ENCODE peak calls at places on chromosomes 16 and 17, in six cellular contexts. N, P, U, O, A and K are unnamed samples.
A peak's percentile ranks its signal among the peaks of the same experiment; 100 is the strongest.

GRCh38 chr17:20922128-20922670 is 120.6 kb downstream of the USP22 start:
- DNase-seq in N (no peak), P (peak; percentile 52), U (no peak), O (no peak), A (peak; percentile 72), K (no peak)

GRCh38 chr17:72696156-72696555 is 396.3 kb downstream of the SLC39A11 start:
- DNase-seq in N (no peak), P (no peak), U (no peak), O (no peak), A (no peak), K (no peak)

GRCh38 chr16:13856811-13857511 is 63.0 kb upstream of the ERCC4 start:
- DNase-seq in N (no peak), P (no peak), U (no peak), O (no peak), A (no peak), K (no peak)

GRCh38 chr17:31425646-31426045 is 34.2 kb downstream of the RAB11FIP4 start:
- DNase-seq in N (no peak), P (no peak), U (peak; percentile 56), O (no peak), A (no peak), K (peak; percentile 27)

GRCh38 chr17:72614871-72615626 is 477.4 kb downstream of the SLC39A11 start:
- DNase-seq in N (peak; percentile 18), P (peak; percentile 74), U (no peak), O (no peak), A (peak; percentile 54), K (peak; percentile 31)

GRCh38 chr16:1125471-1125870 is 27.4 kb upstream of the CACNA1H start:
- DNase-seq in N (no peak), P (peak; percentile 74), U (no peak), O (no peak), A (no peak), K (no peak)

GRCh38 chr16:20399185-20399584 is 5.4 kb downstream of the PDILT start:
- DNase-seq in N (no peak), P (no peak), U (no peak), O (no peak), A (no peak), K (no peak)

GRCh38 chr17:82374626-82375331 is 3.2 kb downstream of the UTS2R start:
- DNase-seq in N (no peak), P (no peak), U (no peak), O (no peak), A (no peak), K (no peak)

GRCh38 chr16:4290236-4290830 is 17.5 kb upstream of the TFAP4 start:
- DNase-seq in N (no peak), P (peak; percentile 66), U (no peak), O (no peak), A (peak; percentile 95), K (peak; percentile 97)

GRCh38 chr17:76497979-76498885 is 3.0 kb downstream of the RHBDF2 start:
- DNase-seq in N (no peak), P (peak; percentile 93), U (peak; percentile 59), O (peak; percentile 80), A (peak; percentile 98), K (peak; percentile 77)

GRCh38 chr16:21952793-21953540 is at the start of gene UQCRC2:
- DNase-seq in N (peak; percentile 93), P (peak; percentile 93), U (peak; percentile 85), O (peak; percentile 89), A (peak; percentile 97), K (peak; percentile 96)

GRCh38 chr17:7191571-7192270 is 12.6 kb upstream of the ASGR1 start:
- DNase-seq in N (peak; percentile 73), P (peak; percentile 31), U (peak; percentile 86), O (peak; percentile 94), A (peak; percentile 39), K (peak; percentile 79)

GRCh38 chr16:73006021-73006420 is 41.9 kb downstream of the ZFHX3 start:
- DNase-seq in N (no peak), P (no peak), U (no peak), O (no peak), A (no peak), K (no peak)

GRCh38 chr16:9527976-9528375 is 436.5 kb downstream of the HAPSTR1 start:
- DNase-seq in N (peak; percentile 18), P (no peak), U (no peak), O (no peak), A (no peak), K (peak; percentile 90)

GRCh38 chr16:48420437-48420836 is 35.2 kb upstream of the SIAH1 start:
- DNase-seq in N (no peak), P (no peak), U (no peak), O (no peak), A (no peak), K (no peak)

GRCh38 chr16:48384982-48385271 is 286 bp downstream of the SIAH1 start:
- DNase-seq in N (no peak), P (no peak), U (no peak), O (peak; percentile 47), A (peak; percentile 42), K (no peak)

GRCh38 chr16:8632675-8633182 is 11.2 kb downstream of the METTL22 start:
- DNase-seq in N (no peak), P (no peak), U (no peak), O (no peak), A (no peak), K (no peak)

GRCh38 chr16:8936421-8936820 is 27.3 kb downstream of the USP7 start:
- DNase-seq in N (no peak), P (peak; percentile 54), U (no peak), O (peak; percentile 79), A (peak; percentile 53), K (peak; percentile 90)

GRCh38 chr16:82027629-82028035 is 7.4 kb upstream of the HSD17B2 start:
- DNase-seq in N (no peak), P (no peak), U (no peak), O (no peak), A (no peak), K (no peak)
- H2BK15ac ChIP-seq in N (no peak overlapping the region), P (no peak overlapping the region), U (no peak overlapping the region), O (no peak overlapping the region), A (no peak overlapping the region), K (no peak overlapping the region)

GRCh38 chr17:41535764-41536481 is 7.8 kb upstream of the KRT19 start:
- DNase-seq in N (no peak), P (no peak), U (no peak), O (no peak), A (no peak), K (peak; percentile 89)

GRCh38 chr17:41532947-41533570 is 5.0 kb upstream of the KRT19 start:
- DNase-seq in N (no peak), P (no peak), U (no peak), O (no peak), A (no peak), K (no peak)

GRCh38 chr17:41534899-41535546 is 6.9 kb upstream of the KRT19 start:
- DNase-seq in N (no peak), P (no peak), U (no peak), O (no peak), A (no peak), K (no peak)

GRCh38 chr17:41531993-41532392 is 3.9 kb upstream of the KRT19 start:
- DNase-seq in N (no peak), P (no peak), U (no peak), O (no peak), A (no peak), K (no peak)

GRCh38 chr17:41533613-41534012 is 5.5 kb upstream of the KRT19 start:
- DNase-seq in N (no peak), P (no peak), U (no peak), O (no peak), A (no peak), K (no peak)
- H2BK120ac ChIP-seq in N (no peak overlapping the region), P (no peak overlapping the region), U (no peak overlapping the region), O (no peak overlapping the region), A (no peak overlapping the region), K (no peak overlapping the region)

DNA sequence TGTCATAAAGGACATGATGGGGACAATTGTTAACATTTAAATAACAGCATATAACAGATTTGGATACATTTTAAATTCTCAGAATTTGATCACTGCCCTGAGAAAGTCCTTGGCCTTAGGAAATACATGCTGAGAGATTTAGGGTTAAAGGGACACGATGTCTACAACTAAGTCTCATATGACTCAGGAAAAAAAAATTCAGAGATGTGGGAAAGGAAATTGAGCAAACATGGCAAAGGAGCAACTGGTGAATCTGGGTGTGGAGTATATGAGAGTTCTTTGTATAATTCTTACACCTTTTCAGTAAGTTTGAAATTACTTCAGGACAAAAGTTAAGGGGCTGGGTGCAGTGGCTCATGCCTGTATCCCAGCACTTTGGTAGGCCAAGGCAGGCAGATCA is 18.2 kb downstream of the MPP3 start:
- DNase-seq in N (no peak), P (peak; percentile 77), U (no peak), O (no peak), A (peak; percentile 80), K (no peak)
- H3K9ac ChIP-seq in N (no peak overlapping the region), P (no peak overlapping the region), U (no peak overlapping the region), O (no peak overlapping the region), A (no peak overlapping the region), K (no peak overlapping the region)

GRCh38 chr16:85580684-85581083 is 32.4 kb upstream of the GSE1 start:
- DNase-seq in N (no peak), P (no peak), U (no peak), O (no peak), A (no peak), K (no peak)
- H2BK15ac ChIP-seq in N (no peak overlapping the region), P (no peak overlapping the region), U (peak overlapping the region; percentile 95), O (no peak overlapping the region), A (peak overlapping the region; percentile 30), K (no peak overlapping the region)

DNA sequence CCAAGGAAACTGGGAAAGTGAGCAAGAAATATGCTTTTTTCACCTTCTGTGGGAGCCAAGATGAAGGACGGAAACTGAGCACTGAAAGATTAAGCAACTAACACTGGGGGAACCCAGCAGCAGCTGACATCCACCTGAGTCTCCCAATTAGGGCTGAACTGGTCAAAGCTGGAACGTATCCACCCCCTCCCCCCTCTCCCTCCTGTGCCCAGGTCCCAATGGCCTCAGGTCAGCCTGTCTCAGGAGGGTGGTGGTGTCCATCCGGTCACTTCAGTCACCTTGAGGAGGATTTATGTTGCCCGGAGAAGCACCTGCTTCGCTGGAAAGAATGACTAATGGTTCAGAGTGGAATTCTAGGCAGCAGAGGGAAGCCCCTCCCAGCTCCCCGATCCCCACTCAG is 10.0 kb downstream of the PEMT start:
- DNase-seq in N (no peak), P (no peak), U (no peak), O (no peak), A (no peak), K (no peak)
- H2BK120ac ChIP-seq in N (no peak overlapping the region), P (no peak overlapping the region), U (no peak overlapping the region), O (no peak overlapping the region), A (no peak overlapping the region), K (no peak overlapping the region)

DNA sequence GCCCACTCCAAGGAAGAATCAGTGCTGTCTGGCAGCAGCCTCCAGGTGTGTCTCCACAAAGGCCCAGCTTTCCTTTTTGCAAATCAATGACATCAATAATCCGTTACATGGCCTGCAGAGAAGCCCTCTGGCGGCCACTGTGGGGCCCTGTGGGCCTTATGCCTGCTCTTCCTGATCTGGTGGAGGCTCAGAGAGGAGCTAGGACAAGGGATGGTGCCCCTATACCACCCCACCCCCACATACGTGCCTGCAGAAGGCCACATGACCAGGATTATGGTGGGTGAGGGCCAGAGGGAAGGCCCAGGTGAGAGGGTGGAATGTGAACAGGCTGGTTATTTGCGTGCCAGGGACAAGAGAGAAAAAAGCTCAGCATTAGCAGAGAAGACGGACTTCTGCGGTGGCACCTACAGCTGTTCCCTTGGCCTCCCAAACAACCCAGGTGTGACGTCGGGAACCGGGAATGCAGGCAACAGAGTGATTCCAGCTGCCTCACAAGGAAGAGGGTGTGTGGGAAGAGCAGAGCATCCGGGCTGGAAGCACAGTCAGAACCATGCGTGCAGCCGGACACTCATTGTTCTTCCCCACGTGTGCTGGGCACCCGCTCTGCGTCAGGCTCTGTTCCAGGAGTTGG is 22.5 kb downstream of the EIF4A3 start:
- DNase-seq in N (peak; percentile 36), P (peak; percentile 64), U (peak; percentile 71), O (peak; percentile 93), A (peak; percentile 63), K (peak; percentile 87)
- H3K9ac ChIP-seq in N (no peak overlapping the region), P (no peak overlapping the region), U (peak overlapping the region; percentile 23), O (no peak overlapping the region), A (no peak overlapping the region), K (no peak overlapping the region)

GRCh38 chr17:34874496-34874895 is 86.8 kb downstream of the CCT6B start:
- DNase-seq in N (no peak), P (no peak), U (no peak), O (no peak), A (no peak), K (no peak)
- H2BK15ac ChIP-seq in N (no peak overlapping the region), P (no peak overlapping the region), U (no peak overlapping the region), O (no peak overlapping the region), A (no peak overlapping the region), K (no peak overlapping the region)